ENCODE peak calls at places on chromosomes 16 and 17, in seven cellular contexts. T is G401, I is posterior cingulate gyrus, O is NCI-H2081, K is midbrain, Z is mesendoderm, L is Peyer's patch. P is an unnamed sample.

GRCh38 chr16:86231321-86231995 is 278.9 kb upstream of the FOXF1 start:
- DNase-seq in T (no peak), I (no peak), O (no peak), K (no peak), Z (no peak), L (no peak), P (no peak)

GRCh38 chr17:63740464-63741181 is 976 bp downstream of the STRADA start:
- DNase-seq in T (peak), I (no peak), O (peak), K (no peak), Z (peak), L (no peak), P (no peak)

GRCh38 chr17:50204431-50204830 is 3.0 kb upstream of the COL1A1 start:
- DNase-seq in T (no peak), I (no peak), O (no peak), K (no peak), Z (no peak), L (peak), P (no peak)

GRCh38 chr16:85384831-85385462 is 228.2 kb upstream of the GSE1 start:
- DNase-seq in T (no peak), I (no peak), O (peak), K (no peak), Z (no peak), L (peak), P (peak)

GRCh38 chr16:66471264-66471663 is 44.2 kb downstream of the BEAN1 start:
- DNase-seq in T (no peak), I (no peak), O (no peak), K (no peak), Z (no peak), L (no peak), P (no peak)

GRCh38 chr16:57252148-57252721 is 7.2 kb downstream of the ARL2BP start:
- DNase-seq in T (no peak), I (no peak), O (no peak), K (no peak), Z (no peak), L (no peak), P (no peak)

GRCh38 chr17:80845863-80846671 is 145.6 kb upstream of the CHMP6 start:
- DNase-seq in T (peak), I (no peak), O (no peak), K (no peak), Z (no peak), L (peak), P (peak)

GRCh38 chr16:30185141-30185682 is 1.8 kb downstream of the CORO1A start:
- DNase-seq in T (no peak), I (no peak), O (no peak), K (no peak), Z (no peak), L (no peak), P (peak)

GRCh38 chr16:30186782-30187555 is 3.6 kb downstream of the CORO1A start:
- DNase-seq in T (peak), I (peak), O (no peak), K (no peak), Z (peak), L (peak), P (peak)

GRCh38 chr17:9973689-9974459 is 68.8 kb upstream of the RCVRN start:
- DNase-seq in T (no peak), I (no peak), O (no peak), K (no peak), Z (no peak), L (no peak), P (no peak)

GRCh38 chr17:66290097-66290722 is 12.2 kb upstream of the PRKCA start:
- DNase-seq in T (no peak), I (no peak), O (peak), K (peak), Z (no peak), L (no peak), P (no peak)

GRCh38 chr16:52471650-52472370 is 75.1 kb downstream of the TOX3 start:
- DNase-seq in T (no peak), I (no peak), O (no peak), K (no peak), Z (no peak), L (no peak), P (no peak)

GRCh38 chr17:7717756-7718350 is 309 bp downstream of the DNAH2 start:
- DNase-seq in T (peak), I (no peak), O (no peak), K (no peak), Z (no peak), L (no peak), P (no peak)

GRCh38 chr17:42562845-42563509 is 1.0 kb downstream of the COASY start:
- DNase-seq in T (no peak), I (no peak), O (peak), K (no peak), Z (no peak), L (no peak), P (no peak)

GRCh38 chr16:86931410-86931941 is 353.1 kb downstream of the FOXL1 start:
- DNase-seq in T (no peak), I (no peak), O (no peak), K (no peak), Z (peak), L (peak), P (no peak)

GRCh38 chr17:63412234-63412633 is 33.9 kb downstream of the CYB561 start:
- DNase-seq in T (no peak), I (no peak), O (no peak), K (no peak), Z (no peak), L (no peak), P (no peak)

GRCh38 chr17:75047398-75048098 is 523 bp downstream of the KCTD2 start:
- DNase-seq in T (peak), I (no peak), O (no peak), K (no peak), Z (no peak), L (peak), P (peak)

GRCh38 chr17:80986046-80986445 is 5.6 kb upstream of the CHMP6 start:
- DNase-seq in T (no peak), I (no peak), O (no peak), K (no peak), Z (no peak), L (no peak), P (peak)

GRCh38 chr16:48076455-48077012 is 79.3 kb downstream of the ABCC12 start:
- DNase-seq in T (no peak), I (no peak), O (peak), K (no peak), Z (no peak), L (no peak), P (no peak)

GRCh38 chr17:82178499-82179290 is 33.9 kb downstream of the CCDC57 start:
- DNase-seq in T (no peak), I (no peak), O (no peak), K (no peak), Z (no peak), L (no peak), P (peak)

GRCh38 chr17:68457539-68458259 is 403 bp upstream of the WIPI1 start:
- DNase-seq in T (peak), I (peak), O (peak), K (peak), Z (peak), L (peak), P (peak)

GRCh38 chr16:87648236-87648635 is 45.9 kb downstream of the JPH3 start:
- DNase-seq in T (peak), I (no peak), O (no peak), K (no peak), Z (no peak), L (no peak), P (no peak)

GRCh38 chr16:11583889-11584565 is 2.7 kb downstream of the LITAF start:
- DNase-seq in T (peak), I (no peak), O (peak), K (no peak), Z (no peak), L (peak), P (peak)

GRCh38 chr16:48862087-48862532 is 252.1 kb upstream of the N4BP1 start:
- DNase-seq in T (no peak), I (no peak), O (no peak), K (no peak), Z (peak), L (no peak), P (peak)

GRCh38 chr17:50127661-50128361 is 2.1 kb downstream of the SAMD14 start:
- DNase-seq in T (no peak), I (no peak), O (no peak), K (no peak), Z (peak), L (no peak), P (no peak)

GRCh38 chr16:35306915-35307314 is 1847.5 kb downstream of the TP53TG3F start:
- DNase-seq in T (no peak), I (no peak), O (peak), K (no peak), Z (no peak), L (no peak), P (no peak)

GRCh38 chr16:69048328-69049120 is 56.9 kb upstream of the HAS3 start:
- DNase-seq in T (no peak), I (no peak), O (no peak), K (no peak), Z (no peak), L (no peak), P (no peak)

GRCh38 chr17:10756604-10757003 is 26.8 kb upstream of the TMEM220 start:
- DNase-seq in T (no peak), I (no peak), O (no peak), K (no peak), Z (no peak), L (no peak), P (no peak)

GRCh38 chr17:55769625-55770000 is 18.8 kb downstream of the PCTP start:
- DNase-seq in T (no peak), I (no peak), O (no peak), K (no peak), Z (no peak), L (no peak), P (no peak)